ENCODE peak calls at places on chromosomes 12 and 14, in seven cellular contexts. U, E, B, G, F, R and M are unnamed samples.

GRCh38 chr12:122917508-122918227 is 21.7 kb upstream of the VPS37B start:
- DNase-seq in E (no peak), B (no peak), G (peak; percentile 57), R (peak; percentile 93), F (no peak), U (no peak), M (peak; percentile 84)

GRCh38 chr14:51396222-51396815 is 156.3 kb downstream of the TMX1 start:
- DNase-seq in E (no peak), R (peak; percentile 99), F (no peak), B (no peak), G (peak; percentile 92), U (no peak), M (no peak)

GRCh38 chr14:28754209-28754985 is 12.2 kb upstream of the FOXG1 start:
- DNase-seq in B (no peak), R (peak; percentile 78), F (peak; percentile 72), U (peak; percentile 12), E (peak; percentile 79), G (peak; percentile 57), M (peak; percentile 64)

GRCh38 chr14:99047436-99048110 is 224.4 kb downstream of the BCL11B start:
- DNase-seq in B (no peak), F (peak; percentile 89), G (no peak), U (no peak), R (no peak), E (no peak), M (no peak)

GRCh38 chr12:82517808-82518207 is 159.5 kb downstream of the METTL25 start:
- DNase-seq in B (no peak), U (no peak), F (no peak), E (peak; percentile 47), G (no peak), R (peak; percentile 14), M (no peak)

GRCh38 chr12:9869307-9870161 is at the start of gene CLEC2B:
- DNase-seq in B (no peak), F (peak; percentile 16), G (peak; percentile 90), E (no peak), R (peak; percentile 69), U (peak; percentile 67), M (peak; percentile 13)

GRCh38 chr12:81340910-81341309 is 263.0 kb downstream of the ACSS3 start:
- DNase-seq in U (no peak), B (no peak), E (no peak), R (no peak), G (no peak), F (no peak), M (no peak)

GRCh38 chr12:110639336-110640178 is 25.6 kb downstream of the TCTN1 start:
- DNase-seq in B (no peak), U (peak; percentile 49), R (peak; percentile 56), F (no peak), G (peak; percentile 79), E (no peak), M (no peak)

GRCh38 chr12:2273288-2273687 is 220.5 kb downstream of the CACNA1C start:
- DNase-seq in U (no peak), E (no peak), R (no peak), B (no peak), F (peak; percentile 24), G (peak; percentile 58), M (no peak)

GRCh38 chr12:51247523-51248206 is 9.0 kb downstream of the DAZAP2 start:
- DNase-seq in U (no peak), R (no peak), F (no peak), G (no peak), E (peak; percentile 42), B (peak; percentile 55), M (no peak)

GRCh38 chr12:49624919-49625577 is 1.7 kb downstream of the PRPF40B start:
- DNase-seq in U (no peak), B (no peak), E (no peak), G (no peak), F (no peak), R (peak; percentile 84), M (no peak)

GRCh38 chr12:26121841-26122680 is 2.8 kb downstream of the BHLHE41 start:
- DNase-seq in E (peak; percentile 51), R (peak; percentile 35), G (no peak), B (peak; percentile 63), F (peak; percentile 74), U (peak; percentile 19), M (peak; percentile 67)

GRCh38 chr12:26121323-26121740 is 3.5 kb downstream of the BHLHE41 start:
- DNase-seq in G (no peak), B (no peak), F (peak; percentile 24), U (peak; percentile 37), R (peak; percentile 53), E (peak; percentile 72), M (no peak)

GRCh38 chr12:26122681-26123481 is 2.0 kb downstream of the BHLHE41 start:
- DNase-seq in F (peak; percentile 78), E (peak; percentile 61), G (peak; percentile 79), R (peak; percentile 74), U (peak; percentile 76), B (peak; percentile 67), M (peak; percentile 62)

GRCh38 chr12:26119391-26119981 is 5.4 kb downstream of the BHLHE41 start:
- DNase-seq in F (peak; percentile 51), R (peak; percentile 88), U (peak; percentile 71), B (no peak), E (peak; percentile 62), G (peak; percentile 84), M (peak; percentile 75)

GRCh38 chr12:26120561-26121274 is 4.1 kb downstream of the BHLHE41 start:
- DNase-seq in R (peak; percentile 51), G (no peak), U (no peak), E (no peak), F (no peak), B (no peak), M (no peak)
- TF ChIP-seq EZH2 in R (no peak), G (no peak), U (no peak), E (no peak), F (no peak), B (no peak), M (no peak)

GRCh38 chr14:104802120-104802912 is 1.4 kb downstream of the ZBTB42 start:
- DNase-seq in U (no peak), G (no peak), F (no peak), B (no peak), E (no peak), R (no peak), M (no peak)

GRCh38 chr14:104799657-104800599 is 973 bp upstream of the ZBTB42 start:
- DNase-seq in R (peak; percentile 77), G (peak; percentile 78), U (peak; percentile 66), F (peak; percentile 74), B (peak; percentile 85), E (peak; percentile 86), M (peak; percentile 95)

GRCh38 chr14:104802913-104803184 is 1.9 kb downstream of the ZBTB42 start:
- DNase-seq in U (no peak), G (no peak), F (no peak), E (no peak), B (no peak), R (no peak), M (no peak)

GRCh38 chr14:104800600-104801283 is at the start of gene ZBTB42:
- DNase-seq in B (peak; percentile 74), E (peak; percentile 74), U (peak; percentile 63), R (peak; percentile 91), F (peak; percentile 69), G (peak; percentile 39), M (peak; percentile 92)

DNA sequence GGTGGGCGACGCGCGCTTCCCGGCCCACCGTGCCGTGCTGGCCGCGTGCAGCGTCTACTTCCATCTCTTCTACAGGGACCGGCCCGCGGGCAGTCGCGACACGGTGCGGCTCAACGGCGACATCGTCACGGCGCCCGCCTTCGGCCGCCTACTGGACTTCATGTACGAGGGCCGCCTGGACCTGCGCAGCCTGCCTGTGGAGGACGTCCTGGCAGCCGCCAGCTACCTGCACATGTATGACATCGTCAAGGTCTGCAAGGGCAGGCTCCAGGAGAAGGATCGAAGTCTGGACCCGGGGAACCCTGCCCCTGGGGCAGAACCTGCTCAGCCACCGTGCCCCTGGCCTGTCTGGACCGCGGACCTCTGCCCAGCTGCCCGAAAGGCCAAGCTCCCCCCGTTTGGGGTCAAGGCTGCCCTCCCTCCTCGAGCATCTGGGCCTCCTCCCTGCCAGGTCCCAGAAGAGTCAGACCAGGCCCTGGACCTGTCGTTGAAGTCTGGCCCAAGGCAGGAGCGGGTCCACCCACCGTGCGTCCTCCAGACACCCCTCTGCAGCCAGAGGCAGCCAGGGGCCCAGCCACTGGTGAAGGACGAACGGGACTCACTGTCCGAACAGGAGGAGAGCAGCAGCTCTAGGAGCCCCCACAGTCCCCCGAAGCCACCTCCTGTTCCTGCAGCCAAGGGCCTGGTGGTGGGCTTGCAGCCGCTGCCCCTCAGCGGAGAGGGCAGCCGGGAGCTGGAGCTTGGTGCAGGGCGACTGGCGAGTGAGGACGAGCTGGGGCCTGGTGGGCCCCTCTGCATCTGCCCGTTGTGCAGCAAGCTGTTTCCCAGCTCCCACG is 601 bp downstream of the ZBTB42 start:
- DNase-seq in U (no peak), R (peak; percentile 8), F (no peak), G (no peak), B (peak; percentile 69), E (no peak), M (peak; percentile 51)
- H3K27ac ChIP-seq in U (no peak overlapping the region), R (no peak overlapping the region), F (no peak overlapping the region), G (no peak overlapping the region), B (no peak overlapping the region), E (no peak overlapping the region), M (peak overlapping the region; percentile 76)

GRCh38 chr14:77141592-77142288 is at the start of gene ZDHHC22:
- DNase-seq in U (no peak), F (no peak), E (peak; percentile 79), G (no peak), R (no peak), B (peak; percentile 81), M (no peak)

GRCh38 chr14:77139022-77139421 is 2.6 kb downstream of the ZDHHC22 start:
- DNase-seq in F (no peak), G (no peak), E (no peak), R (no peak), U (no peak), B (no peak), M (no peak)

GRCh38 chr14:77140343-77140936 is 1.2 kb downstream of the ZDHHC22 start:
- DNase-seq in B (no peak), U (no peak), G (no peak), E (no peak), F (peak; percentile 55), R (no peak), M (no peak)

GRCh38 chr14:77140937-77141591 is 527 bp downstream of the ZDHHC22 start:
- DNase-seq in G (no peak), F (peak; percentile 92), R (peak; percentile 49), B (peak; percentile 91), U (no peak), E (peak; percentile 87), M (peak; percentile 57)

DNA sequence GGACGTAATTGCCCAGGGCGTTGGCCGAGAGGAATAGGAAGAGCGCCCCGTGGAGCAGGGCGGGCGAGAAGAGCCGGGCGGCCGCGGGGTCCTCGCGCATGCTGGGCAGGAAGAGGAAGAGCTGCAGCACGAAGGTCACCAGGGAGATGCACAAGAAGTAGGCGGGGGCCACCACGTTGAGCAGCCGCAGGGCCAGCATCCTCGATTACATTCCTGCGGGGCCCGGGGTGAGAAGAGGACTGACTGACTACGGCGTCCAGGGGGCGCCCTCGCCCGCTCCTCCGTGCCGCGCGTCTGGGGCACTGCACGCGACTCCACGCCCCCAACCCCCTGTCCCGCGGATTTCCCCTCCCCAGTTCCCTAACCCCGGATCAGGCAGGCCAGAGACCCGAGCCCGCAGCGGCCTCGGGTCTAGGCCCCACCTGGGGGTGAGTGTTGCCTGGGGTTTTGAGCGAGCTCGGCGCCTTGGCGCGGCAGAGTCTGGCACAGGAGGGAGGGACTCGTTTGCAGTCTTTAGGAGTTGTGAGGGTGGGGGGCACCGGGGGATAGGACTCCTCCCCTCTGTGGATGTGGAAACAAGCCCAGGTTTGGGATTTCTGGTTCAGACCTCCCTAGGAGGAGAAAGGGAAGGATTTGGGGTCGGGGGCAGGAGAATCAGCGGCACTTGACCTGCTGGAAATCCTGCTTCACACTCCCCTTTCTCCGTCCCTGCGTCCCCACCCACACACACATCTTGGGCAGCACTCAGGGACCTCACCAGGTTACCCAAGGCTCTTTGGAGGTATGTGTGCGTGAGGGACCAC is 1.9 kb downstream of the ZDHHC22 start:
- DNase-seq in B (peak; percentile 93), U (no peak), F (peak; percentile 90), R (peak; percentile 52), E (peak; percentile 95), G (no peak), M (peak; percentile 64)
- TF ChIP-seq EZH2 in B (peak; percentile 28), U (no peak), F (no peak), R (no peak), E (no peak), G (peak; percentile 85), M (no peak)

GRCh38 chr12:108685469-108686247 is 45.7 kb downstream of the CORO1C start:
- DNase-seq in G (peak; percentile 74), E (no peak), U (no peak), F (no peak), B (no peak), R (no peak), M (no peak)
- H3K27ac ChIP-seq in G (peak overlapping the region; percentile 21), E (no peak overlapping the region), U (peak overlapping the region; percentile 0), F (no peak overlapping the region), B (no peak overlapping the region), R (no peak overlapping the region), M (peak overlapping the region; percentile 11)